ENCODE peak calls at places on chromosome 18, in four cellular contexts. T is A549, G is adrenal gland, P is heart left ventricle. A is an unnamed sample.

GRCh38 chr18:42274488-42275137 is 319.6 kb downstream of the PIK3C3 start:
- DNase-seq in T (peak; percentile 34), G (no peak), P (no peak), A (peak; percentile 5)

GRCh38 chr18:34697891-34698290 is 12.2 kb upstream of the DTNA start:
- DNase-seq in T (no peak), P (no peak), G (no peak), A (no peak)

GRCh38 chr18:21459706-21460286 is 140.7 kb downstream of the ESCO1 start:
- DNase-seq in G (no peak), P (no peak), T (no peak), A (no peak)

GRCh38 chr18:70249118-70249517 is 39.7 kb upstream of the SOCS6 start:
- DNase-seq in T (peak; percentile 22), G (no peak), P (no peak), A (no peak)

GRCh38 chr18:45837283-45838070 is 12.0 kb downstream of the SIGLEC15 start:
- DNase-seq in T (peak; percentile 45), G (peak; percentile 45), P (peak; percentile 38), A (peak; percentile 32)

GRCh38 chr18:48919547-48919946 is 31.2 kb downstream of the SMAD7 start:
- DNase-seq in G (no peak), T (no peak), P (no peak), A (no peak)

GRCh38 chr18:48992791-48993555 is 42.2 kb upstream of the SMAD7 start:
- DNase-seq in P (no peak), G (peak; percentile 55), T (no peak), A (no peak)

GRCh38 chr18:64668563-64668962 is 519.7 kb upstream of the LINC00305 start:
- DNase-seq in P (no peak), T (no peak), G (no peak), A (no peak)

GRCh38 chr18:6683112-6683876 is 46.2 kb upstream of the ARHGAP28 start:
- DNase-seq in G (no peak), T (no peak), P (no peak), A (no peak)

GRCh38 chr18:12015697-12016062 is 34.4 kb downstream of the IMPA2 start:
- DNase-seq in G (no peak), T (no peak), P (no peak), A (peak; percentile 95)

GRCh38 chr18:11387880-11388279 is 221.5 kb upstream of the SLC35G4 start:
- DNase-seq in T (peak; percentile 73), P (peak; percentile 61), G (peak; percentile 82), A (peak; percentile 75)

GRCh38 chr18:3529597-3529996 is 79.6 kb downstream of the TGIF1 start:
- DNase-seq in G (no peak), P (no peak), T (no peak), A (no peak)

GRCh38 chr18:23977709-23978483 is 36.7 kb upstream of the TTC39C start:
- DNase-seq in P (no peak), G (peak; percentile 35), T (no peak), A (no peak)

GRCh38 chr18:80253871-80254492 is 6.7 kb upstream of the PARD6G start:
- DNase-seq in G (no peak), P (no peak), T (peak; percentile 23), A (peak; percentile 12)

GRCh38 chr18:23307567-23308295 is 145.4 kb upstream of the RIOK3 start:
- DNase-seq in P (no peak), T (no peak), G (no peak), A (no peak)

GRCh38 chr18:63082661-63083531 is 236.7 kb downstream of the BCL2 start:
- DNase-seq in G (no peak), T (no peak), P (no peak), A (no peak)

GRCh38 chr18:23722646-23723045 is 33.4 kb downstream of the LAMA3 start:
- DNase-seq in P (no peak), G (no peak), T (no peak), A (no peak)

GRCh38 chr18:74316257-74317180 is 880 bp downstream of the C18orf63 start:
- DNase-seq in G (no peak), T (peak; percentile 42), P (no peak), A (no peak)

GRCh38 chr18:3624818-3625716 is 175.1 kb downstream of the TGIF1 start:
- DNase-seq in P (no peak), G (peak; percentile 64), T (peak; percentile 96), A (no peak)

GRCh38 chr18:48949606-48950535 is 894 bp downstream of the SMAD7 start:
- DNase-seq in P (no peak), T (peak; percentile 62), G (no peak), A (peak; percentile 83)

GRCh38 chr18:45602926-45603325 is 12.3 kb upstream of the SLC14A2 start:
- DNase-seq in G (no peak), P (no peak), T (no peak), A (no peak)

GRCh38 chr18:72128649-72129048 is 415.5 kb downstream of the CBLN2 start:
- DNase-seq in T (peak; percentile 16), G (no peak), P (no peak), A (no peak)

GRCh38 chr18:49935215-49935614 is 121.9 kb upstream of the ACAA2 start:
- DNase-seq in P (no peak), T (no peak), G (no peak), A (no peak)

GRCh38 chr18:25123438-25124225 is 228.3 kb downstream of the ZNF521 start:
- DNase-seq in G (no peak), T (no peak), P (no peak), A (no peak)

GRCh38 chr18:44887227-44887631 is 206.5 kb downstream of the SETBP1 start:
- DNase-seq in P (no peak), T (no peak), G (no peak), A (no peak)

GRCh38 chr18:7856733-7857132 is 289.6 kb downstream of the PTPRM start:
- DNase-seq in T (peak; percentile 36), P (no peak), G (no peak), A (no peak)

GRCh38 chr18:29184654-29185053 is 1007.7 kb upstream of the CDH2 start:
- DNase-seq in P (no peak), T (no peak), G (no peak), A (no peak)

GRCh38 chr18:46415532-46415931 is 241.5 kb downstream of the LOXHD1 start:
- DNase-seq in P (no peak), T (no peak), G (no peak), A (no peak)

GRCh38 chr18:7873316-7873715 is 306.2 kb downstream of the PTPRM start:
- DNase-seq in P (no peak), T (peak; percentile 33), G (no peak), A (no peak)

GRCh38 chr18:49392352-49392751 is 68.1 kb downstream of the DYM start:
- DNase-seq in T (no peak), G (no peak), P (no peak), A (no peak)

GRCh38 chr18:35019929-35020328 is 21.3 kb upstream of the MAPRE2 start:
- DNase-seq in P (no peak), G (no peak), T (no peak), A (no peak)

GRCh38 chr18:48673456-48674197 is 134.8 kb downstream of the CTIF start:
- DNase-seq in P (no peak), G (peak; percentile 6), T (no peak), A (no peak)

GRCh38 chr18:71398530-71398929 is 1109.7 kb downstream of the SOCS6 start:
- DNase-seq in P (no peak), T (peak; percentile 3), G (no peak), A (no peak)

GRCh38 chr18:48939368-48940097 is 11.2 kb downstream of the SMAD7 start:
- DNase-seq in P (peak; percentile 80), T (no peak), G (no peak), A (peak; percentile 42)

GRCh38 chr18:67183398-67183797 is 333.1 kb downstream of the DSEL start:
- DNase-seq in P (no peak), T (no peak), G (no peak), A (no peak)

GRCh38 chr18:58847383-58848071 is 17.1 kb upstream of the ZNF532 start:
- DNase-seq in P (peak; percentile 63), G (peak; percentile 18), T (no peak), A (no peak)

GRCh38 chr18:13415736-13416135 is 197.2 kb downstream of the LDLRAD4 start:
- DNase-seq in T (no peak), G (no peak), P (no peak), A (no peak)

GRCh38 chr18:13420969-13421686 is 202.6 kb downstream of the LDLRAD4 start:
- DNase-seq in P (no peak), G (no peak), T (no peak), A (no peak)

GRCh38 chr18:13416848-13417247 is 198.3 kb downstream of the LDLRAD4 start:
- DNase-seq in P (no peak), T (no peak), G (no peak), A (peak; percentile 22)

GRCh38 chr18:13416208-13416607 is 197.6 kb downstream of the LDLRAD4 start:
- DNase-seq in P (no peak), T (no peak), G (no peak), A (no peak)

DNA sequence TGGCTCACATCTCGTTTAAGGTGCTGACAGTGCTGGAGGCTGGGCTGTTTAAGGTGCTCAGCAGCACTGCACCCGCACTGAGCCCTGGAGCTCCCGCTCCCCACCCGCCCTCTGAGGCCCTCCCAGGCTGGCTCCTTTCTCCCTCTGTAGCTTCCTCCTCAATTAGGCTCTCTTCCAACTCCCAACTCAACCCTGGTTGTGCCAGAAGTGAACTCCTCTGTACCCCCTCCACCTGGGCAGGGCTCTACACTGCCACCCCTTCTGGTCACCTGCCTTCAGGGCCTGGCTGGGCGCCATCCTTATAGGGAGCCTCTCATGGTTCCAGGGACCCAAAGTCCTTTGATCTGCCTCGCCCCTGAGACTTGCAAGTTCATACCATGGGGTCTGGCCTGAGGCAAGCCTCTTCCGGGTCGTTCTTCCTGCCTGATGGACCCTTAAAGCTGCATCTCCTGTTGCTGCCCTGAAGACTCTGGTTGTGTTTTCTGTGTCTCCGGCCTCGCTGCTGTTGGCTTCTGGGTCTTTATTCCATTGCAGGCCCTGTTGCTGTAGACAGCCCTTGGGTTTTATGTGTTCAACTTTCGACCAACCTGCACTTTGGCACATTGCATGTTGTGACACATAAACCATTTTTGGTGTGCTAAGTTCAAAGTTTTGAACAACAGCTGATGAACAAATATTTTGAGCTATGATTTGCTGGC is 199.6 kb downstream of the LDLRAD4 start:
- DNase-seq in P (no peak), G (no peak), T (no peak), A (no peak)
- TF ChIP-seq POLR2A in P (no peak), G (no peak), T (no peak), A (no peak)

GRCh38 chr18:31685097-31686082 is 1.0 kb upstream of the B4GALT6 start:
- DNase-seq in G (peak; percentile 76), P (peak; percentile 71), T (peak; percentile 79), A (peak; percentile 68)
- TF ChIP-seq POLR2A in G (no peak), P (peak; percentile 46), T (peak; percentile 44), A (no peak)

GRCh38 chr18:33116376-33116775 is 324.1 kb downstream of the CCDC178 start:
- DNase-seq in T (peak; percentile 3), G (no peak), P (no peak), A (peak; percentile 9)
- TF ChIP-seq POLR2A in T (no peak), G (no peak), P (no peak), A (no peak)

GRCh38 chr18:77132369-77133050 is at the start of gene MBP:
- DNase-seq in P (peak; percentile 75), G (peak; percentile 42), T (peak; percentile 45), A (peak; percentile 90)

GRCh38 chr18:77131652-77132368 is 773 bp downstream of the MBP start:
- DNase-seq in P (peak; percentile 70), T (peak; percentile 54), G (peak; percentile 49), A (peak; percentile 71)

GRCh38 chr18:77129150-77129551 is 3.4 kb downstream of the MBP start:
- DNase-seq in G (no peak), P (no peak), T (no peak), A (peak; percentile 52)

GRCh38 chr18:77130229-77131099 is 2.1 kb downstream of the MBP start:
- DNase-seq in P (no peak), T (no peak), G (no peak), A (no peak)

GRCh38 chr18:77131100-77131651 is 1.4 kb downstream of the MBP start:
- DNase-seq in P (peak; percentile 61), G (peak; percentile 55), T (no peak), A (peak; percentile 48)
- TF ChIP-seq POLR2A in P (no peak), G (no peak), T (no peak), A (no peak)

GRCh38 chr18:56869189-56869777 is 218.1 kb downstream of the WDR7 start:
- DNase-seq in T (peak; percentile 66), G (peak; percentile 22), P (no peak), A (no peak)
- TF ChIP-seq POLR2A in T (no peak), G (no peak), P (no peak), A (no peak)